ENCODE peak calls at places on chromosomes 3 and 15, in four cellular contexts. I is neuronal stem cell, C is mesenchymal stem cell, F is mesendoderm. P is an unnamed sample.

GRCh38 chr3:190339130-190339529 is 16.9 kb upstream of the CLDN1 start:
- DNase-seq in I (no peak), C (peak; percentile 86), F (peak; percentile 34), P (no peak)

GRCh38 chr15:44726568-44727461 is 9.5 kb upstream of the TRIM69 start:
- DNase-seq in F (peak; percentile 89), C (peak; percentile 96), I (no peak), P (peak; percentile 53)

GRCh38 chr15:29822100-29822684 is at the start of gene TJP1:
- DNase-seq in F (peak; percentile 87), C (peak; percentile 70), I (peak; percentile 79), P (peak; percentile 83)

GRCh38 chr3:57689367-57690053 is 3.4 kb downstream of the DENND6A start:
- DNase-seq in F (peak; percentile 76), I (no peak), C (no peak), P (peak; percentile 39)

GRCh38 chr3:59919581-59919980 is 869.8 kb upstream of the CFAP20DC start:
- DNase-seq in I (no peak), C (no peak), F (no peak), P (no peak)

GRCh38 chr3:124859025-124859424 is 28.1 kb downstream of the ITGB5 start:
- DNase-seq in C (peak; percentile 97), I (no peak), F (peak; percentile 82), P (no peak)

GRCh38 chr3:34382859-34383258 is 584.4 kb downstream of the PDCD6IP start:
- DNase-seq in F (no peak), I (no peak), C (no peak), P (no peak)

GRCh38 chr3:111713833-111714232 is 118.7 kb upstream of the ZBED2 start:
- DNase-seq in C (no peak), F (no peak), I (no peak), P (no peak)

GRCh38 chr3:183328823-183329222 is 75.8 kb downstream of the B3GNT5 start:
- DNase-seq in I (no peak), F (no peak), C (peak; percentile 44), P (no peak)

GRCh38 chr15:81400640-81401236 is 26.7 kb upstream of the TMC3 start:
- DNase-seq in C (peak; percentile 58), I (peak; percentile 36), F (peak; percentile 72), P (no peak)

GRCh38 chr3:48949376-48949717 is 30.7 kb downstream of the ARIH2 start:
- DNase-seq in C (no peak), I (no peak), F (no peak), P (no peak)

GRCh38 chr3:62542185-62542584 is 168.8 kb upstream of the FEZF2 start:
- DNase-seq in F (no peak), I (no peak), C (no peak), P (no peak)

GRCh38 chr3:151290673-151291072 is 12.3 kb upstream of the P2RY14 start:
- DNase-seq in C (peak; percentile 57), F (no peak), I (no peak), P (no peak)

GRCh38 chr15:29268706-29269484 is 727 bp downstream of the NSMCE3 start:
- DNase-seq in F (peak; percentile 66), C (peak; percentile 61), I (peak; percentile 8), P (peak; percentile 57)

GRCh38 chr15:90851945-90852344 is 16.4 kb upstream of the FURIN start:
- DNase-seq in F (no peak), C (no peak), I (no peak), P (no peak)

GRCh38 chr15:101357333-101357732 is 62.3 kb upstream of the SNRPA1 start:
- DNase-seq in I (no peak), F (no peak), C (no peak), P (no peak)

GRCh38 chr3:129927072-129927471 is 33.6 kb upstream of the TMCC1 start:
- DNase-seq in C (no peak), I (no peak), F (no peak), P (no peak)

GRCh38 chr15:90161946-90162345 is 39.2 kb upstream of the SEMA4B start:
- DNase-seq in F (no peak), I (no peak), C (no peak), P (no peak)

GRCh38 chr15:78242128-78242527 is 7.8 kb upstream of the ACSBG1 start:
- DNase-seq in C (peak; percentile 37), F (peak; percentile 48), I (peak; percentile 12), P (peak; percentile 64)

GRCh38 chr3:46968783-46969428 is 7.6 kb downstream of the CCDC12 start:
- DNase-seq in I (no peak), F (no peak), C (no peak), P (no peak)

GRCh38 chr15:40343512-40343911 is 2.8 kb upstream of the CCDC9B start:
- DNase-seq in C (peak; percentile 98), I (no peak), F (no peak), P (no peak)

GRCh38 chr15:31745841-31746240 is 284.5 kb upstream of the CHRNA7 start:
- DNase-seq in I (no peak), C (no peak), F (no peak), P (no peak)

GRCh38 chr3:106030620-106030945 is 161.8 kb upstream of the CBLB start:
- DNase-seq in C (no peak), I (no peak), F (no peak), P (no peak)

GRCh38 chr15:53116169-53116568 is 326.0 kb upstream of the ONECUT1 start:
- DNase-seq in F (no peak), C (no peak), I (no peak), P (no peak)

GRCh38 chr3:173583496-173583895 is 186.0 kb downstream of the NLGN1 start:
- DNase-seq in I (peak; percentile 69), F (peak; percentile 83), C (no peak), P (no peak)

GRCh38 chr15:71202712-71203111 is 87.4 kb downstream of the THSD4 start:
- DNase-seq in F (peak; percentile 44), C (no peak), I (no peak), P (peak; percentile 38)

GRCh38 chr3:177551431-177551836 is 354.2 kb upstream of the TBL1XR1 start:
- DNase-seq in F (no peak), I (no peak), C (no peak), P (no peak)

GRCh38 chr3:187473778-187474406 is 105.7 kb downstream of the RTP4 start:
- DNase-seq in I (no peak), F (peak; percentile 44), C (no peak), P (no peak)

GRCh38 chr3:173774275-173774674 is 376.7 kb downstream of the NLGN1 start:
- DNase-seq in I (no peak), F (no peak), C (no peak), P (no peak)

GRCh38 chr15:98873441-98874218 is 134.0 kb downstream of the PGPEP1L start:
- DNase-seq in F (peak; percentile 59), C (peak; percentile 84), I (no peak), P (no peak)

GRCh38 chr3:59873576-59874230 is 823.9 kb upstream of the CFAP20DC start:
- DNase-seq in F (no peak), I (no peak), C (no peak), P (no peak)

GRCh38 chr15:84992157-84992940 is 10.7 kb downstream of the PDE8A start:
- DNase-seq in C (peak; percentile 87), F (no peak), I (no peak), P (no peak)

GRCh38 chr15:85000189-85000864 is 18.7 kb downstream of the PDE8A start:
- DNase-seq in F (no peak), I (no peak), C (peak; percentile 70), P (no peak)

GRCh38 chr15:84991313-84991712 is 9.7 kb downstream of the PDE8A start:
- DNase-seq in C (no peak), I (no peak), F (no peak), P (no peak)

GRCh38 chr15:85000937-85001336 is 19.3 kb downstream of the PDE8A start:
- DNase-seq in C (no peak), I (no peak), F (no peak), P (no peak)

GRCh38 chr15:84996055-84996454 is 14.4 kb downstream of the PDE8A start:
- DNase-seq in F (no peak), C (no peak), I (no peak), P (no peak)
- H3K4me1 ChIP-seq in F (no peaks in the 10 kb centered on the region), C (peaks cover 1% of the 10 kb centered on the region), I (no peaks in the 10 kb centered on the region), P (no peaks in the 10 kb centered on the region)

GRCh38 chr15:50140097-50140496 is 21.1 kb upstream of the ATP8B4 start:
- DNase-seq in C (peak; percentile 36), I (no peak), F (peak; percentile 31), P (no peak)
- H3K4me2 ChIP-seq in C (no peak overlapping the region), I (no peak overlapping the region), F (no peak overlapping the region), P (no peak overlapping the region)

DNA sequence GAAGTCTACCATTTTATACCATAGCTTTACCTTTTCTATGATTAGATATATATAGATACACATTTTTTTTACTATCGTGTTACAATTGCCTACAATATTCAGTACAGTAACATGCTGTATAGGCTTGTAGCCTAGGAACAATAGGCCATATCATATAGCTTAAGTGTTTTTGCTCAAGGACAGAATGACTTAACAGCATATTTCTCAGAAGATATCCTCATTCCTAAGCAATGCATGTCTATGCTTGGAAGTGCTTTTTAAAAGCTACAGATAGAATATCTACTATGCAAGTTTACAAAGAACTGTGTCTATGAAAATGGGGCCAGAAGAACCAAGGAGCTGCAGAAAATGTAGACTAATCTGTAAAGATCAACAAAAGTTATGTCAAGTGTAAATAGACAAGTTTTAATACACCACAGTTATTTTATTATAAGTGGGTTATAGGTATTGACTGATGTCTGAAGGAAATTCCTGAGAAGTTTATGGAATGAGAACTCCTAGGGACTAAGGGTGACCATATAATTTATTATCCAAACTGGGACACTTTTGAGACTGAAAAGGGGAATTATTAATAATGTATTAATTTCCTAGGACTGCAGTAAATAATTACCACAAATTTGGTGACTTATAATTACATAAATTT is 138.7 kb upstream of the TGFBR2 start:
- DNase-seq in F (no peak), I (no peak), C (peak; percentile 30), P (no peak)
- H3K23ac ChIP-seq in F (no peak overlapping the region), I (no peak overlapping the region), C (no peak overlapping the region), P (no peak overlapping the region)

GRCh38 chr3:128339491-128340012 is 127.1 kb downstream of the DNAJB8 start:
- DNase-seq in C (no peak), F (no peak), I (no peak), P (no peak)
- H3K4me1 ChIP-seq in C (peaks cover 7% of the 10 kb centered on the region), F (no peaks in the 10 kb centered on the region), I (peaks cover 22% of the 10 kb centered on the region), P (no peaks in the 10 kb centered on the region)